ENCODE peak calls at places on chromosomes 2 and 18, in six cellular contexts. One of them, this sample, is unnamed.

GRCh38 chr2:98298685-98299180 is 47.5 kb upstream of the CNGA3 start:
- DNase-seq in trophoblast cell: no peak
- DNase-seq in mesenchymal stem cell: no peak
- DNase-seq in H9: no peak
- DNase-seq in H1: no peak
- DNase-seq in neuronal stem cell: no peak
- DNase-seq in this sample: no peak

GRCh38 chr2:12168354-12169059 is 422.1 kb downstream of the LPIN1 start:
- DNase-seq in H9: no peak
- DNase-seq in mesenchymal stem cell: no peak
- DNase-seq in H1: no peak
- DNase-seq in neuronal stem cell: no peak
- DNase-seq in trophoblast cell: peak; percentile 64
- DNase-seq in this sample: no peak

GRCh38 chr2:218829868-218830451 is 1.6 kb downstream of the PRKAG3 start:
- DNase-seq in H9: no peak
- DNase-seq in trophoblast cell: no peak
- DNase-seq in H1: no peak
- DNase-seq in neuronal stem cell: no peak
- DNase-seq in mesenchymal stem cell: no peak
- DNase-seq in this sample: no peak

GRCh38 chr2:170714156-170715061 is 728 bp upstream of the SP5 start:
- DNase-seq in trophoblast cell: peak; percentile 57
- DNase-seq in neuronal stem cell: peak; percentile 31
- DNase-seq in H9: peak; percentile 47
- DNase-seq in mesenchymal stem cell: no peak
- DNase-seq in H1: no peak
- DNase-seq in this sample: no peak

GRCh38 chr2:173076557-173077345 is 1.1 kb downstream of the MAP3K20 start:
- DNase-seq in mesenchymal stem cell: peak; percentile 73
- DNase-seq in trophoblast cell: peak; percentile 35
- DNase-seq in H9: no peak
- DNase-seq in H1: no peak
- DNase-seq in neuronal stem cell: peak; percentile 23
- DNase-seq in this sample: peak; percentile 48

GRCh38 chr2:240130393-240131195 is 5.5 kb downstream of the COPS9 start:
- DNase-seq in H9: peak; percentile 1
- DNase-seq in H1: no peak
- DNase-seq in mesenchymal stem cell: no peak
- DNase-seq in trophoblast cell: no peak
- DNase-seq in neuronal stem cell: no peak
- DNase-seq in this sample: no peak

GRCh38 chr2:239590995-239591915 is 190.4 kb upstream of the HDAC4 start:
- DNase-seq in mesenchymal stem cell: no peak
- DNase-seq in H9: no peak
- DNase-seq in neuronal stem cell: no peak
- DNase-seq in trophoblast cell: no peak
- DNase-seq in H1: no peak
- DNase-seq in this sample: no peak

GRCh38 chr2:71935291-71935848 is 212.3 kb downstream of the CYP26B1 start:
- DNase-seq in mesenchymal stem cell: peak; percentile 25
- DNase-seq in trophoblast cell: no peak
- DNase-seq in H1: peak; percentile 23
- DNase-seq in H9: peak; percentile 20
- DNase-seq in neuronal stem cell: no peak
- DNase-seq in this sample: no peak

GRCh38 chr2:7730449-7730848 is 813.2 kb downstream of the RNF144A start:
- DNase-seq in mesenchymal stem cell: no peak
- DNase-seq in neuronal stem cell: no peak
- DNase-seq in H1: no peak
- DNase-seq in trophoblast cell: no peak
- DNase-seq in H9: no peak
- DNase-seq in this sample: no peak

GRCh38 chr2:189369566-189369965 is 71.7 kb upstream of the WDR75 start:
- DNase-seq in neuronal stem cell: no peak
- DNase-seq in mesenchymal stem cell: no peak
- DNase-seq in trophoblast cell: peak; percentile 58
- DNase-seq in H1: no peak
- DNase-seq in H9: no peak
- DNase-seq in this sample: peak; percentile 72

GRCh38 chr2:119028327-119029174 is 86.6 kb downstream of the MARCO start:
- DNase-seq in H9: peak; percentile 79
- DNase-seq in mesenchymal stem cell: peak; percentile 1
- DNase-seq in neuronal stem cell: no peak
- DNase-seq in H1: peak; percentile 84
- DNase-seq in trophoblast cell: peak; percentile 66
- DNase-seq in this sample: peak; percentile 25

GRCh38 chr2:109182426-109182825 is 53.4 kb downstream of the SH3RF3 start:
- DNase-seq in H1: no peak
- DNase-seq in mesenchymal stem cell: no peak
- DNase-seq in neuronal stem cell: no peak
- DNase-seq in trophoblast cell: no peak
- DNase-seq in H9: no peak
- DNase-seq in this sample: peak; percentile 58

GRCh38 chr2:165868211-165868610 is 74.2 kb upstream of the GALNT3 start:
- DNase-seq in neuronal stem cell: no peak
- DNase-seq in H1: no peak
- DNase-seq in H9: no peak
- DNase-seq in trophoblast cell: no peak
- DNase-seq in mesenchymal stem cell: no peak
- DNase-seq in this sample: peak; percentile 36

GRCh38 chr2:120251077-120251476 is 1.6 kb upstream of the RALB start:
- DNase-seq in H1: no peak
- DNase-seq in trophoblast cell: no peak
- DNase-seq in H9: no peak
- DNase-seq in neuronal stem cell: no peak
- DNase-seq in mesenchymal stem cell: no peak
- DNase-seq in this sample: no peak

GRCh38 chr2:204583773-204584172 is 38.5 kb downstream of the PARD3B start:
- DNase-seq in H9: no peak
- DNase-seq in mesenchymal stem cell: no peak
- DNase-seq in trophoblast cell: no peak
- DNase-seq in neuronal stem cell: no peak
- DNase-seq in H1: no peak
- DNase-seq in this sample: no peak

GRCh38 chr2:42618972-42619371 is 50.5 kb downstream of the MTA3 start:
- DNase-seq in mesenchymal stem cell: peak; percentile 80
- DNase-seq in neuronal stem cell: no peak
- DNase-seq in H1: no peak
- DNase-seq in trophoblast cell: peak; percentile 91
- DNase-seq in H9: no peak
- DNase-seq in this sample: peak; percentile 82

GRCh38 chr18:48342125-48342524 is 67.1 kb downstream of the ZBTB7C start:
- DNase-seq in H1: no peak
- DNase-seq in trophoblast cell: no peak
- DNase-seq in H9: no peak
- DNase-seq in mesenchymal stem cell: no peak
- DNase-seq in neuronal stem cell: no peak
- DNase-seq in this sample: no peak

GRCh38 chr2:222442665-222443064 is 18.3 kb downstream of the SGPP2 start:
- DNase-seq in trophoblast cell: no peak
- DNase-seq in H1: no peak
- DNase-seq in H9: no peak
- DNase-seq in neuronal stem cell: no peak
- DNase-seq in mesenchymal stem cell: peak; percentile 27
- DNase-seq in this sample: no peak

GRCh38 chr2:189685540-189686229 is 11.2 kb downstream of the ANKAR start:
- DNase-seq in mesenchymal stem cell: peak; percentile 63
- DNase-seq in neuronal stem cell: no peak
- DNase-seq in H9: peak; percentile 43
- DNase-seq in H1: peak; percentile 48
- DNase-seq in trophoblast cell: no peak
- DNase-seq in this sample: peak; percentile 78

GRCh38 chr2:227163998-227164744 is at the start of the genes COL4A3 and COL4A4:
- DNase-seq in H1: peak; percentile 66
- DNase-seq in neuronal stem cell: peak; percentile 31
- DNase-seq in mesenchymal stem cell: no peak
- DNase-seq in trophoblast cell: peak; percentile 18
- DNase-seq in H9: peak; percentile 47
- DNase-seq in this sample: no peak

GRCh38 chr2:131641414-131642206 is 113.9 kb downstream of the CCDC74A start:
- DNase-seq in neuronal stem cell: no peak
- DNase-seq in H1: no peak
- DNase-seq in H9: no peak
- DNase-seq in trophoblast cell: no peak
- DNase-seq in mesenchymal stem cell: peak; percentile 18
- DNase-seq in this sample: peak; percentile 53

GRCh38 chr2:160252278-160252887 is 52.3 kb upstream of the ITGB6 start:
- DNase-seq in mesenchymal stem cell: peak; percentile 55
- DNase-seq in trophoblast cell: peak; percentile 77
- DNase-seq in H9: no peak
- DNase-seq in H1: no peak
- DNase-seq in neuronal stem cell: peak; percentile 14
- DNase-seq in this sample: peak; percentile 44

GRCh38 chr2:106272202-106272807 is 78.2 kb upstream of the UXS1 start:
- DNase-seq in neuronal stem cell: no peak
- DNase-seq in mesenchymal stem cell: no peak
- DNase-seq in H9: peak; percentile 71
- DNase-seq in H1: no peak
- DNase-seq in trophoblast cell: peak; percentile 0
- DNase-seq in this sample: no peak

GRCh38 chr2:38824906-38825305 is 46.9 kb downstream of the GEMIN6 start:
- DNase-seq in mesenchymal stem cell: no peak
- DNase-seq in H9: no peak
- DNase-seq in neuronal stem cell: no peak
- DNase-seq in trophoblast cell: no peak
- DNase-seq in H1: no peak
- DNase-seq in this sample: no peak

GRCh38 chr2:15724235-15724634 is 132.6 kb downstream of the DDX1 start:
- DNase-seq in H1: no peak
- DNase-seq in mesenchymal stem cell: no peak
- DNase-seq in neuronal stem cell: no peak
- DNase-seq in H9: no peak
- DNase-seq in trophoblast cell: no peak
- DNase-seq in this sample: no peak

GRCh38 chr2:128513416-128514283 is 195.0 kb upstream of the HS6ST1 start:
- DNase-seq in neuronal stem cell: no peak
- DNase-seq in mesenchymal stem cell: no peak
- DNase-seq in trophoblast cell: peak; percentile 13
- DNase-seq in H1: no peak
- DNase-seq in H9: no peak
- DNase-seq in this sample: no peak

GRCh38 chr2:75090770-75091515 is 108.4 kb downstream of the TACR1 start:
- DNase-seq in mesenchymal stem cell: no peak
- DNase-seq in neuronal stem cell: no peak
- DNase-seq in trophoblast cell: no peak
- DNase-seq in H1: no peak
- DNase-seq in H9: no peak
- DNase-seq in this sample: no peak

GRCh38 chr2:132849118-132849517 is 179.1 kb upstream of the LYPD1 start:
- DNase-seq in trophoblast cell: no peak
- DNase-seq in mesenchymal stem cell: no peak
- DNase-seq in H9: no peak
- DNase-seq in H1: no peak
- DNase-seq in neuronal stem cell: no peak
- DNase-seq in this sample: peak; percentile 81

DNA sequence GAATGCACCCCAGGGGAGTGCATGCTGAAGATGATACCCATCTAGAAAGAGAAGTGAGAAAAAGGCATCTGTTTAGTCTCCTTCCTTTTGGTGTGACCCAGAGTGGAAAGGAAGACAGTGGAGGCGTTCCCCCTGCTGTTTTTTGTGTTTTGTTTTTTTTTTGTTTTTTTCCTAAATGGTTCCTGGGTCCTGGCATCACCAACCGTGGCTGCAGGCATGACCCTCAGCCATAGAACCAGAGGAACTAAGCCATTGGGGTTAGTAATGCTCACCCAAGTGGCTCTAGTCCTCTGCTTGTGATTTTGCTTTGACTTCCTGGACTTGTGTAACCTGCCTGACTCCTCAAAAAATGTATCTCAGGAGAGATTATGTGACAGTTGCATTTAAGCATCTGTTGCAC is 451.3 kb downstream of the DCC start:
- DNase-seq in H1: no peak
- DNase-seq in neuronal stem cell: no peak
- DNase-seq in trophoblast cell: no peak
- DNase-seq in mesenchymal stem cell: no peak
- DNase-seq in H9: no peak
- DNase-seq in this sample: no peak
- H3K9me3 ChIP-seq in H1: peaks cover 36% of the 10 kb centered on the region
- H3K9me3 ChIP-seq in neuronal stem cell: peaks cover 10% of the 10 kb centered on the region
- H3K9me3 ChIP-seq in trophoblast cell: peaks cover 4% of the 10 kb centered on the region
- H3K9me3 ChIP-seq in mesenchymal stem cell: peaks cover 53% of the 10 kb centered on the region
- H3K9me3 ChIP-seq in H9: peaks cover 25% of the 10 kb centered on the region
- H3K9me3 ChIP-seq in this sample: peaks cover 16% of the 10 kb centered on the region

GRCh38 chr2:83615491-83615890 is 843.6 kb downstream of the SUCLG1 start:
- DNase-seq in mesenchymal stem cell: no peak
- DNase-seq in H1: no peak
- DNase-seq in neuronal stem cell: no peak
- DNase-seq in trophoblast cell: peak; percentile 38
- DNase-seq in H9: no peak
- DNase-seq in this sample: no peak
- H3K9ac ChIP-seq in mesenchymal stem cell: no peak overlapping the region
- H3K9ac ChIP-seq in H1: no peak overlapping the region
- H3K9ac ChIP-seq in neuronal stem cell: no peak overlapping the region
- H3K9ac ChIP-seq in trophoblast cell: no peak overlapping the region
- H3K9ac ChIP-seq in H9: no peak overlapping the region
- H3K9ac ChIP-seq in this sample: no peak overlapping the region

DNA sequence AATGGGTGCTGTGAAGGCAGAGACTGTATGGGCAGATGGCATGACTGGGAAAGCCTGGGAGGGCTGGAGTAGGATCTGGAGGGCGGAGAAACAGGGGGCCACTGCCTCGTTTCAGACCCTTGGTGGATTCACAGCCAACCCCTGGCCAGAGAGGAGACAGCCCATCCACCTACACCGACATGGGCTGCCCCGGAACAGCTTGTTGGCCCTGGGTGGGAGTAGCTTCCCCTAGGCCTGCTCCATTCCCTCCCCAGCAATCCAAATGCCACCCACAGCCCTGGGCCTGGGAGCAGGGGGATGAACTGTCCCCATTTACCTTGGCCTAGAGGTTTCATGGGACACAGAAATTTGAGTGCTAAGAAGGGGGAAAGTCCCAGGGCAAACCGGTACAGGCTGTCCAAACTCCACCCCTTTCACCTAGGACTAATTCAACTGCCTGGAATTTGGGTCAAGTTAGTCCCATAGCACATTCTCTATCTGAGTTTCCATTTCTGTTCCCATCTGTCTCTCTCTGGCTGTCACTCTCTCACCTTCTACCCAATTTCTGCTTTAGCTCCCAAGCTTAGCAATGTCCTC is 37.0 kb downstream of the LBH start:
- DNase-seq in H9: no peak
- DNase-seq in trophoblast cell: peak; percentile 75
- DNase-seq in neuronal stem cell: no peak
- DNase-seq in H1: no peak
- DNase-seq in mesenchymal stem cell: no peak
- DNase-seq in this sample: no peak
- H3K18ac ChIP-seq in H9: no peak overlapping the region
- H3K18ac ChIP-seq in trophoblast cell: no peak overlapping the region
- H3K18ac ChIP-seq in neuronal stem cell: peak overlapping the region; percentile 21
- H3K18ac ChIP-seq in H1: no peak overlapping the region
- H3K18ac ChIP-seq in mesenchymal stem cell: no peak overlapping the region
- H3K18ac ChIP-seq in this sample: peak overlapping the region; percentile 74

DNA sequence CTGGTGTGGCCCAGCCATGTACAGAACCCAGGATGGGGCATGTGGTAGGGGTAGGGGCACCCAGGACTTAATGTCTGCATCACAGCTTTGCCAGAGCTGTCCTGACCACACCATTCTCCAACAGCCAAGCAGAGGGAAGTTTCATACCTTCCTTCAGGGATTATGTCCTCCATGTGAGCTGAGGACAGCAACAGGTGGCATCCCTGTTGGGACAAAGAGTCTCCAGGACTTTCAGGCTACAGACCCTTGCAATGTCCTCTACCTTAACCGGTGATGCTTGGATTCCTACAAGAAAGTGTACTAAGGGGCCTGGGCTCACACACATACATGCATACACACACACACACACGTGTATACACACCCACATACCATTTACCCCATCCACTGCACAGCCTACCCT is 227.0 kb upstream of the SIX2 start:
- DNase-seq in H1: no peak
- DNase-seq in trophoblast cell: no peak
- DNase-seq in neuronal stem cell: no peak
- DNase-seq in H9: no peak
- DNase-seq in mesenchymal stem cell: no peak
- DNase-seq in this sample: no peak
- H3K9me3 ChIP-seq in H1: no peaks in the 10 kb centered on the region
- H3K9me3 ChIP-seq in trophoblast cell: no peaks in the 10 kb centered on the region
- H3K9me3 ChIP-seq in neuronal stem cell: no peaks in the 10 kb centered on the region
- H3K9me3 ChIP-seq in H9: no peaks in the 10 kb centered on the region
- H3K9me3 ChIP-seq in mesenchymal stem cell: no peaks in the 10 kb centered on the region
- H3K9me3 ChIP-seq in this sample: no peaks in the 10 kb centered on the region